ENCODE peak calls at places on chromosome 22, in ten cellular contexts. One of them, this sample, is unnamed.
A peak's percentile ranks its signal among the peaks of the same experiment; 100 is the strongest.

GRCh38 chr22:42316988-42317387 is 46.5 kb upstream of the TCF20 start:
- DNase-seq in Calu3: peak; percentile 55
- DNase-seq in gastrocnemius medialis: no peak
- DNase-seq in fibroblast of pulmonary artery: peak; percentile 17
- DNase-seq in cardiac muscle cell: peak; percentile 65
- DNase-seq in A549: no peak
- DNase-seq in Caco-2: no peak
- DNase-seq in progenitor cell of endocrine pancreas: no peak
- DNase-seq in thoracic aorta: no peak
- DNase-seq in AG10803: peak; percentile 44
- DNase-seq in this sample: peak; percentile 36

GRCh38 chr22:18987765-18988164 is 51.7 kb upstream of the PRODH start:
- DNase-seq in Calu3: peak; percentile 66
- DNase-seq in gastrocnemius medialis: no peak
- DNase-seq in fibroblast of pulmonary artery: no peak
- DNase-seq in cardiac muscle cell: peak; percentile 6
- DNase-seq in A549: peak; percentile 24
- DNase-seq in Caco-2: peak; percentile 70
- DNase-seq in progenitor cell of endocrine pancreas: no peak
- DNase-seq in thoracic aorta: no peak
- DNase-seq in AG10803: no peak
- DNase-seq in this sample: no peak

GRCh38 chr22:50317178-50317577 is 9.6 kb downstream of the DENND6B start:
- DNase-seq in Calu3: no peak
- DNase-seq in gastrocnemius medialis: no peak
- DNase-seq in fibroblast of pulmonary artery: no peak
- DNase-seq in cardiac muscle cell: no peak
- DNase-seq in A549: no peak
- DNase-seq in Caco-2: peak; percentile 53
- DNase-seq in progenitor cell of endocrine pancreas: no peak
- DNase-seq in thoracic aorta: no peak
- DNase-seq in AG10803: no peak
- DNase-seq in this sample: no peak

GRCh38 chr22:20591660-20592310 is 84.4 kb downstream of the MED15 start:
- DNase-seq in Calu3: peak; percentile 48
- DNase-seq in gastrocnemius medialis: no peak
- DNase-seq in fibroblast of pulmonary artery: no peak
- DNase-seq in cardiac muscle cell: peak; percentile 73
- DNase-seq in A549: no peak
- DNase-seq in Caco-2: peak; percentile 27
- DNase-seq in progenitor cell of endocrine pancreas: no peak
- DNase-seq in thoracic aorta: no peak
- DNase-seq in AG10803: peak; percentile 26
- DNase-seq in this sample: peak; percentile 32

GRCh38 chr22:42562282-42562681 is 8.5 kb downstream of the SERHL2 start:
- DNase-seq in Calu3: no peak
- DNase-seq in gastrocnemius medialis: no peak
- DNase-seq in fibroblast of pulmonary artery: no peak
- DNase-seq in cardiac muscle cell: no peak
- DNase-seq in A549: no peak
- DNase-seq in Caco-2: no peak
- DNase-seq in progenitor cell of endocrine pancreas: no peak
- DNase-seq in thoracic aorta: no peak
- DNase-seq in AG10803: no peak
- DNase-seq in this sample: no peak

GRCh38 chr22:43471606-43472135 is 59.9 kb downstream of the MPPED1 start:
- DNase-seq in Calu3: no peak
- DNase-seq in gastrocnemius medialis: no peak
- DNase-seq in fibroblast of pulmonary artery: no peak
- DNase-seq in cardiac muscle cell: no peak
- DNase-seq in A549: no peak
- DNase-seq in Caco-2: no peak
- DNase-seq in progenitor cell of endocrine pancreas: no peak
- DNase-seq in thoracic aorta: no peak
- DNase-seq in AG10803: no peak
- DNase-seq in this sample: no peak

GRCh38 chr22:19579880-19580279 is 55.7 kb upstream of the CLDN5 start:
- DNase-seq in Calu3: no peak
- DNase-seq in gastrocnemius medialis: no peak
- DNase-seq in fibroblast of pulmonary artery: no peak
- DNase-seq in cardiac muscle cell: peak; percentile 19
- DNase-seq in A549: no peak
- DNase-seq in Caco-2: no peak
- DNase-seq in progenitor cell of endocrine pancreas: no peak
- DNase-seq in thoracic aorta: no peak
- DNase-seq in AG10803: no peak
- DNase-seq in this sample: no peak

GRCh38 chr22:40485813-40486610 is 115.6 kb downstream of the SGSM3 start:
- DNase-seq in Calu3: no peak
- DNase-seq in gastrocnemius medialis: peak; percentile 75
- DNase-seq in fibroblast of pulmonary artery: peak; percentile 44
- DNase-seq in cardiac muscle cell: peak; percentile 34
- DNase-seq in A549: no peak
- DNase-seq in Caco-2: no peak
- DNase-seq in progenitor cell of endocrine pancreas: no peak
- DNase-seq in thoracic aorta: no peak
- DNase-seq in AG10803: peak; percentile 75
- DNase-seq in this sample: no peak

GRCh38 chr22:17706451-17706900 is 67.8 kb downstream of the BID start:
- DNase-seq in Calu3: peak; percentile 69
- DNase-seq in gastrocnemius medialis: peak; percentile 72
- DNase-seq in fibroblast of pulmonary artery: peak; percentile 94
- DNase-seq in cardiac muscle cell: peak; percentile 90
- DNase-seq in A549: peak; percentile 75
- DNase-seq in Caco-2: no peak
- DNase-seq in progenitor cell of endocrine pancreas: no peak
- DNase-seq in thoracic aorta: peak; percentile 6
- DNase-seq in AG10803: peak; percentile 91
- DNase-seq in this sample: peak; percentile 92

GRCh38 chr22:17703811-17704210 is 65.3 kb downstream of the BCL2L13 start:
- DNase-seq in Calu3: no peak
- DNase-seq in gastrocnemius medialis: no peak
- DNase-seq in fibroblast of pulmonary artery: peak; percentile 24
- DNase-seq in cardiac muscle cell: peak; percentile 10
- DNase-seq in A549: no peak
- DNase-seq in Caco-2: no peak
- DNase-seq in progenitor cell of endocrine pancreas: no peak
- DNase-seq in thoracic aorta: no peak
- DNase-seq in AG10803: peak; percentile 44
- DNase-seq in this sample: peak; percentile 16

GRCh38 chr22:17707526-17707925 is 66.7 kb downstream of the BID start:
- DNase-seq in Calu3: no peak
- DNase-seq in gastrocnemius medialis: no peak
- DNase-seq in fibroblast of pulmonary artery: peak; percentile 51
- DNase-seq in cardiac muscle cell: peak; percentile 27
- DNase-seq in A549: no peak
- DNase-seq in Caco-2: no peak
- DNase-seq in progenitor cell of endocrine pancreas: no peak
- DNase-seq in thoracic aorta: no peak
- DNase-seq in AG10803: peak; percentile 17
- DNase-seq in this sample: no peak

GRCh38 chr22:17706947-17707346 is 67.3 kb downstream of the BID start:
- DNase-seq in Calu3: no peak
- DNase-seq in gastrocnemius medialis: no peak
- DNase-seq in fibroblast of pulmonary artery: no peak
- DNase-seq in cardiac muscle cell: no peak
- DNase-seq in A549: no peak
- DNase-seq in Caco-2: no peak
- DNase-seq in progenitor cell of endocrine pancreas: no peak
- DNase-seq in thoracic aorta: no peak
- DNase-seq in AG10803: no peak
- DNase-seq in this sample: no peak

DNA sequence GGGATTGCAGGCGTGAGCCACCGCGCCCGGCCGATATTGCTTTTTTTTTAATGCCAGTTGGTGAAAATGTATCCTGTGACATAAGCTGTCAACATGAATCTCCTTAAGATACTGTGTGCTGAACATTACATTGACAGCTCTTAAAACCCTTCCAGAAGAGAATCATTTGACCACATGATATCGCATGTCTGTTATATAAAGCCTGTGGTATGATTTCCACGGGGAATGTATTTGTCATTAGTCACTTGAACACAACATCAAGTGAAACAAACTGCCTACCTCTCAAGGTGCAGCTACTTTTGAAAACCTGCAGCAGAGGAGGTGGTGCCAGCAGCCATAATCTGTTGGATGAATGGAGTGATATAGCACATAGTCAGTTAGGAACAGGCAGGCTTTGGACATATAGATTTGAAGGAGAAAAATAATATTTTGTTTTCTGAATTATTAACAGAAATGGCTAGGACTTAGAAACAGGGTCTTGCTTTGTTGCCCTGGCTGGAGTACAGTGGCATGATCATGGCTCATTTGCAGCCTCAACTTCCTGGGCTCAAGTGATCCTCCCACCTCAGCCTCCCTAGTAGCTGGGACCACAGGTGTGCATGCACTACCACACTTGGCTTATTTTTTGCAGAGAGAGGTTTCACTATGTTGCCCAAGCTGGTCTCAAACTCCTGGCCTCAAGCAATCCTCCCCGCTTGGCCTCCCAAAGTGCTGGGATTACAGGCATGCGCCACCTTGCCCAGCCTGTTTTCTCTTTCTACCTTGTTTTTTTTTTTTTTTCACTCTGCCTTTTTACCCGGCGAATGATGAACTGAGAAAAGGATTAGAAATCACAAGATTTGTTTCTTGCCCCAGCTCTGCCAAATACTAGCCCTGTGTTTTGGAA is 67.3 kb downstream of the BCL2L13 start:
- DNase-seq in Calu3: no peak
- DNase-seq in gastrocnemius medialis: no peak
- DNase-seq in fibroblast of pulmonary artery: no peak
- DNase-seq in cardiac muscle cell: no peak
- DNase-seq in A549: no peak
- DNase-seq in Caco-2: no peak
- DNase-seq in progenitor cell of endocrine pancreas: no peak
- DNase-seq in thoracic aorta: no peak
- DNase-seq in AG10803: no peak
- DNase-seq in this sample: peak; percentile 22
- TF ChIP-seq CTCF in Calu3: no peak
- TF ChIP-seq CTCF in gastrocnemius medialis: no peak
- TF ChIP-seq CTCF in fibroblast of pulmonary artery: no peak
- TF ChIP-seq CTCF in cardiac muscle cell: no peak
- TF ChIP-seq CTCF in A549: no peak
- TF ChIP-seq CTCF in Caco-2: no peak
- TF ChIP-seq CTCF in progenitor cell of endocrine pancreas: no peak
- TF ChIP-seq CTCF in thoracic aorta: no peak
- TF ChIP-seq CTCF in AG10803: no peak
- TF ChIP-seq CTCF in this sample: no peak

GRCh38 chr22:30575859-30576258 is 1.4 kb upstream of the GAL3ST1 start:
- DNase-seq in Calu3: no peak
- DNase-seq in gastrocnemius medialis: no peak
- DNase-seq in fibroblast of pulmonary artery: no peak
- DNase-seq in cardiac muscle cell: no peak
- DNase-seq in A549: no peak
- DNase-seq in Caco-2: no peak
- DNase-seq in progenitor cell of endocrine pancreas: no peak
- DNase-seq in thoracic aorta: no peak
- DNase-seq in AG10803: no peak
- DNase-seq in this sample: no peak

GRCh38 chr22:30572840-30573593 is 1.4 kb downstream of the GAL3ST1 start:
- DNase-seq in Calu3: peak; percentile 54
- DNase-seq in gastrocnemius medialis: no peak
- DNase-seq in fibroblast of pulmonary artery: no peak
- DNase-seq in cardiac muscle cell: no peak
- DNase-seq in A549: peak; percentile 33
- DNase-seq in Caco-2: no peak
- DNase-seq in progenitor cell of endocrine pancreas: no peak
- DNase-seq in thoracic aorta: no peak
- DNase-seq in AG10803: no peak
- DNase-seq in this sample: no peak

GRCh38 chr22:30573594-30574094 is 821 bp downstream of the GAL3ST1 start:
- DNase-seq in Calu3: peak; percentile 61
- DNase-seq in gastrocnemius medialis: peak; percentile 63
- DNase-seq in fibroblast of pulmonary artery: no peak
- DNase-seq in cardiac muscle cell: no peak
- DNase-seq in A549: no peak
- DNase-seq in Caco-2: no peak
- DNase-seq in progenitor cell of endocrine pancreas: no peak
- DNase-seq in thoracic aorta: no peak
- DNase-seq in AG10803: no peak
- DNase-seq in this sample: no peak

GRCh38 chr22:30574095-30574981 is at the start of gene GAL3ST1:
- DNase-seq in Calu3: peak; percentile 58
- DNase-seq in gastrocnemius medialis: no peak
- DNase-seq in fibroblast of pulmonary artery: no peak
- DNase-seq in cardiac muscle cell: no peak
- DNase-seq in A549: peak; percentile 66
- DNase-seq in Caco-2: peak; percentile 77
- DNase-seq in progenitor cell of endocrine pancreas: peak; percentile 34
- DNase-seq in thoracic aorta: no peak
- DNase-seq in AG10803: no peak
- DNase-seq in this sample: no peak

DNA sequence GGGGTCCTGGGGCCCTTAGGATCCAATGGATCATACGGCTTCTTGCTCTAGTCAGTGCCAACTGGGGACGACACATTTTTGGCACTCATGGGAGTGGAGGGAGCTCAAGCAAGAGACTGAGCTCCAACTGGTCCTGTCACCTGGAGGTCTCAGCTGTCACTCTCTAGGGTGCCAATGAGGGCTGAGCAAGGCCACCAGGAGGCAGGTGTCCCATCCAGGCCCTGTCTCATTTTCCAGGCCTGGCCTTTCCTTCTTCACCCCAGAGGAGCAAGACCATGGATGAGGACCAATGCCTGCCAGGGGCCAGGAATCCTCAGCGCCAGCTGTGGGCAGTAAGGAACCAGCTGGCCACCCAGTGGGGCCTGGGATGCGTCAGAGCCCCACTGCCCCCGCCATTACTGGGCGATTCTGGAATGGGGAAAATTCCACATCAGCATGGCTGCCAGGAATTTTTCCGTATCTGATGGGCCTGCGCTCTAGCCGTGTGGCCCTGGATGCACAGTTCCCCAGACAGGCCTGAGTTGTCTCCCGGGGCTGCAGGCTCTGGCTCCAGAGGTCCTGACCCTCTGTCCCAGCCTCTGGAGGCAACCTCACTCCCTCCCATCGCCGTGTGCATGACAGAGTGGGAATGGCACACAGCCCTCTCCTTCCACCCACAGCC is 676 bp upstream of the GAL3ST1 start:
- DNase-seq in Calu3: no peak
- DNase-seq in gastrocnemius medialis: no peak
- DNase-seq in fibroblast of pulmonary artery: peak; percentile 88
- DNase-seq in cardiac muscle cell: peak; percentile 94
- DNase-seq in A549: no peak
- DNase-seq in Caco-2: no peak
- DNase-seq in progenitor cell of endocrine pancreas: no peak
- DNase-seq in thoracic aorta: peak; percentile 25
- DNase-seq in AG10803: peak; percentile 60
- DNase-seq in this sample: peak; percentile 20
- TF ChIP-seq CTCF in Calu3: no peak
- TF ChIP-seq CTCF in gastrocnemius medialis: no peak
- TF ChIP-seq CTCF in fibroblast of pulmonary artery: peak; percentile 9
- TF ChIP-seq CTCF in cardiac muscle cell: no peak
- TF ChIP-seq CTCF in A549: no peak
- TF ChIP-seq CTCF in Caco-2: no peak
- TF ChIP-seq CTCF in progenitor cell of endocrine pancreas: peak; percentile 41
- TF ChIP-seq CTCF in thoracic aorta: no peak
- TF ChIP-seq CTCF in AG10803: no peak
- TF ChIP-seq CTCF in this sample: no peak

GRCh38 chr22:37018086-37018814 is 997 bp downstream of the TST start:
- DNase-seq in Calu3: no peak
- DNase-seq in gastrocnemius medialis: peak; percentile 28
- DNase-seq in fibroblast of pulmonary artery: no peak
- DNase-seq in cardiac muscle cell: no peak
- DNase-seq in A549: no peak
- DNase-seq in Caco-2: no peak
- DNase-seq in progenitor cell of endocrine pancreas: no peak
- DNase-seq in thoracic aorta: no peak
- DNase-seq in AG10803: no peak
- DNase-seq in this sample: no peak

GRCh38 chr22:37018815-37019308 is 385 bp downstream of the TST start:
- DNase-seq in Calu3: peak; percentile 56
- DNase-seq in gastrocnemius medialis: peak; percentile 41
- DNase-seq in fibroblast of pulmonary artery: peak; percentile 58
- DNase-seq in cardiac muscle cell: peak; percentile 65
- DNase-seq in A549: no peak
- DNase-seq in Caco-2: no peak
- DNase-seq in progenitor cell of endocrine pancreas: no peak
- DNase-seq in thoracic aorta: no peak
- DNase-seq in AG10803: peak; percentile 39
- DNase-seq in this sample: peak; percentile 38

GRCh38 chr22:37021041-37021440 is 1.5 kb downstream of the MPST start:
- DNase-seq in Calu3: no peak
- DNase-seq in gastrocnemius medialis: no peak
- DNase-seq in fibroblast of pulmonary artery: no peak
- DNase-seq in cardiac muscle cell: no peak
- DNase-seq in A549: no peak
- DNase-seq in Caco-2: no peak
- DNase-seq in progenitor cell of endocrine pancreas: no peak
- DNase-seq in thoracic aorta: no peak
- DNase-seq in AG10803: no peak
- DNase-seq in this sample: no peak

GRCh38 chr22:37020192-37020479 is 594 bp downstream of the MPST start:
- DNase-seq in Calu3: no peak
- DNase-seq in gastrocnemius medialis: peak; percentile 29
- DNase-seq in fibroblast of pulmonary artery: peak; percentile 51
- DNase-seq in cardiac muscle cell: peak; percentile 57
- DNase-seq in A549: no peak
- DNase-seq in Caco-2: no peak
- DNase-seq in progenitor cell of endocrine pancreas: no peak
- DNase-seq in thoracic aorta: no peak
- DNase-seq in AG10803: peak; percentile 56
- DNase-seq in this sample: peak; percentile 35

GRCh38 chr22:37019309-37020191 is at the start of the genes MPST and TST:
- DNase-seq in Calu3: peak; percentile 75
- DNase-seq in gastrocnemius medialis: peak; percentile 74
- DNase-seq in fibroblast of pulmonary artery: peak; percentile 62
- DNase-seq in cardiac muscle cell: peak; percentile 77
- DNase-seq in A549: no peak
- DNase-seq in Caco-2: peak; percentile 79
- DNase-seq in progenitor cell of endocrine pancreas: peak; percentile 62
- DNase-seq in thoracic aorta: no peak
- DNase-seq in AG10803: peak; percentile 61
- DNase-seq in this sample: peak; percentile 86
- TF ChIP-seq CTCF in Calu3: peak; percentile 30
- TF ChIP-seq CTCF in gastrocnemius medialis: peak; percentile 79
- TF ChIP-seq CTCF in fibroblast of pulmonary artery: no peak
- TF ChIP-seq CTCF in cardiac muscle cell: no peak
- TF ChIP-seq CTCF in A549: no peak
- TF ChIP-seq CTCF in Caco-2: no peak
- TF ChIP-seq CTCF in progenitor cell of endocrine pancreas: peak; percentile 30
- TF ChIP-seq CTCF in thoracic aorta: peak; percentile 12
- TF ChIP-seq CTCF in AG10803: no peak
- TF ChIP-seq CTCF in this sample: no peak

DNA sequence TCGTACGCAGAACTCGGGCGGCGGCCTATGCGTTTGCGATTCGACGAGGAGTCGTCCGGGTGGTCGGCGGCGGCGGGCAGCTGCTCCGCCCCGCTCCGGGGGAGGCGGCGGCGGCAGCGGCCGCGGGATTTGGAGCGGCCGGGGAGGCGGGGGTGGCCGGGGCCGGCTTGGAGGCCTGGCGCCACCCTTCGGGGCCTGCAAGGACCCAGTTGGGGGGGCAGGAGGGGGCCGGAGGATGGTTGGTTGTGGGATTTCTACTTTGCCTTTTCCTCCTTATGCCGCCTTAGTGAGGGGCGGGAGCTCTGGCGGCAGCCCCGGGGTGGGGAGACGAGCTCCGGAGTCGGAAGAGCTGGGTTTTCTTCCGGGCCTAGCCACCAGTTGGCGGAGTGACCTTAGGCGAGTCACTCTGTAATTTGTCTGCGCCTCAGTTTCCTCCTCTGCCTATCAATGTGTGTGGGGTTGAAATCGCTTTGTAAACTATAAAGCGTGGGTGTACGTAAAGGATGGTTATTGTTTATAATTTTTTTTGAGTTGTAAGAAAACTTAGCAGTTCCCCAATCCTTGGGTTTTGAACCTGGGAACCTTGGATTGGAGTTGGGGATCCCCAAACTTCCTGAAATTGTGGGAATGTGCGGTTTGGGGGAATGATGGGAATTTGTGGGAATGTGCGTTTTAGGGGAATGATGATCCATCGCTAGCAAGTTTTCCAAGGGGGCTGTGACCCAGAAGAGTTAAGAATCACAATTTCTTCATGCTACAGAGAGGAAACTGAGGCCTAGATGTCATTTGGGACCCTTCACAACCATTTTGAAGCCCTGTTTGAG is 679 bp downstream of the TUG1 start:
- DNase-seq in Calu3: peak; percentile 45
- DNase-seq in gastrocnemius medialis: peak; percentile 27
- DNase-seq in fibroblast of pulmonary artery: peak; percentile 54
- DNase-seq in cardiac muscle cell: peak; percentile 64
- DNase-seq in A549: peak; percentile 6
- DNase-seq in Caco-2: peak; percentile 43
- DNase-seq in progenitor cell of endocrine pancreas: no peak
- DNase-seq in thoracic aorta: no peak
- DNase-seq in AG10803: peak; percentile 45
- DNase-seq in this sample: peak; percentile 16
- TF ChIP-seq CTCF in Calu3: no peak
- TF ChIP-seq CTCF in gastrocnemius medialis: no peak
- TF ChIP-seq CTCF in fibroblast of pulmonary artery: peak; percentile 10
- TF ChIP-seq CTCF in cardiac muscle cell: peak; percentile 6
- TF ChIP-seq CTCF in A549: peak; percentile 5
- TF ChIP-seq CTCF in Caco-2: no peak
- TF ChIP-seq CTCF in progenitor cell of endocrine pancreas: no peak
- TF ChIP-seq CTCF in thoracic aorta: no peak
- TF ChIP-seq CTCF in AG10803: peak; percentile 15
- TF ChIP-seq CTCF in this sample: no peak